ENCODE peak calls at places on chromosome 9, in eight cellular contexts. J, Z, V, O, T, H, I and C are unnamed samples.
A peak's percentile ranks its signal among the peaks of the same experiment; 100 is the strongest.

GRCh38 chr9:72577212-72577753 is 55.9 kb downstream of the TMC1 start:
- DNase-seq in T (no peak), O (peak; percentile 93), J (peak; percentile 80), H (peak; percentile 28), V (no peak), I (peak; percentile 41), Z (no peak), C (peak; percentile 62)

GRCh38 chr9:123716339-123716738 is 213.6 kb downstream of the DENND1A start:
- DNase-seq in I (no peak), H (no peak), Z (no peak), O (no peak), V (no peak), T (peak; percentile 10), J (no peak), C (no peak)

GRCh38 chr9:76490249-76490990 is 31.4 kb downstream of the GCNT1 start:
- DNase-seq in T (no peak), H (no peak), O (peak; percentile 30), V (no peak), J (no peak), Z (no peak), I (no peak), C (no peak)

GRCh38 chr9:80648336-80648735 is 1041.0 kb downstream of the TLE1 start:
- DNase-seq in I (no peak), Z (no peak), H (no peak), J (no peak), O (no peak), T (no peak), V (no peak), C (no peak)

GRCh38 chr9:95003694-95004451 is 277.4 kb downstream of the AOPEP start:
- DNase-seq in J (no peak), H (peak; percentile 76), V (peak; percentile 55), I (peak; percentile 69), T (peak; percentile 61), O (peak; percentile 61), Z (peak; percentile 58), C (no peak)

GRCh38 chr9:76610009-76610352 is 151.0 kb downstream of the GCNT1 start:
- DNase-seq in V (no peak), J (peak; percentile 47), T (no peak), H (peak; percentile 69), O (no peak), I (peak; percentile 54), Z (no peak), C (peak; percentile 96)

GRCh38 chr9:127345566-127345965 is 51.4 kb upstream of the SLC2A8 start:
- DNase-seq in T (no peak), I (no peak), J (no peak), H (no peak), O (no peak), V (no peak), Z (no peak), C (no peak)

GRCh38 chr9:72598639-72599038 is 77.2 kb downstream of the TMC1 start:
- DNase-seq in Z (no peak), T (no peak), V (no peak), J (no peak), H (no peak), O (no peak), I (no peak), C (no peak)

GRCh38 chr9:79673614-79674013 is 101.8 kb downstream of the TLE4 start:
- DNase-seq in J (no peak), I (no peak), V (no peak), O (no peak), H (no peak), T (no peak), Z (no peak), C (no peak)

GRCh38 chr9:115146581-115147021 is 28.6 kb upstream of the TNC start:
- DNase-seq in V (no peak), I (no peak), H (peak; percentile 46), Z (no peak), O (peak; percentile 88), T (no peak), J (peak; percentile 90), C (no peak)

GRCh38 chr9:17402309-17402708 is 176.6 kb upstream of the SH3GL2 start:
- DNase-seq in V (peak; percentile 45), J (no peak), H (no peak), O (peak; percentile 48), Z (no peak), T (no peak), I (no peak), C (no peak)
- TF ChIP-seq CTCF in V (no peak), J (peak; percentile 27), H (peak; percentile 14), O (no peak), Z (no peak), T (peak; percentile 13), I (no peak), C (no peak)

GRCh38 chr9:88661759-88662158 is 126.8 kb downstream of the NXNL2 start:
- DNase-seq in T (no peak), J (no peak), V (no peak), H (no peak), O (peak; percentile 16), Z (no peak), I (no peak), C (no peak)

GRCh38 chr9:88658311-88658822 is 123.4 kb downstream of the NXNL2 start:
- DNase-seq in Z (no peak), I (peak; percentile 33), J (no peak), T (no peak), H (peak; percentile 20), O (peak; percentile 69), V (no peak), C (no peak)

GRCh38 chr9:88659126-88659525 is 124.1 kb downstream of the NXNL2 start:
- DNase-seq in I (no peak), Z (no peak), H (no peak), T (no peak), V (no peak), O (peak; percentile 94), J (no peak), C (no peak)

GRCh38 chr9:88660611-88661010 is 125.6 kb downstream of the NXNL2 start:
- DNase-seq in Z (peak; percentile 22), V (peak; percentile 62), J (no peak), I (no peak), O (peak; percentile 60), H (peak; percentile 44), T (no peak), C (no peak)

DNA sequence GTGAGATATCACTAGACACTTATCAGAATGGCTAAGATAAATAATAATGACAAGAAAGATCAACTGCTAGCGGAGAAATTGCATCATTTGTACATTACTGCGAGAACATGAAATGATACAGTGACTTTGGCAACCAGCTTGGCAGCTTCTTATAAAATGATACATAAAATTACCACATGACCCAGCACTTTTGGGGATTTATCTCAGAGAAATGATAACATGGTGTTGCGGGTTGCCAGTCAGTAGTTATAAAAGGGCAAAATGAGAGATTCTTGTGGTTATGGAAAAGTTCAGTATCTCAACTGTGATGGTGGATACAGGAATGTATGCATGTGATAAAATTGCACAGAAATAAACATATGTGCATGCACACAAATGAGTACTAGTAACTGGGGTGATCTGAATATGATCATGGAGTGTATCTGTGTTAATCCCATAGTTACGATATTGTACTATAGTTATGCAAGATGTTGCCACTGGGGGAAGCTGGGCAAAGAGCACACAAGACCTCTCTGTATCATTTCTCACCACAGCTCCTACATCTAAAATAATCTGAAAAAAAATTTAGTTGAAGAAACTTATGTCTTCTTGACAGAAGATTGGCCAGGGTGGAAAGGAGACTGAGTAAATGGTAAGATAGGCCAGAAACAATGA is 128.9 kb downstream of the NXNL2 start:
- DNase-seq in V (no peak), Z (no peak), J (no peak), I (no peak), T (no peak), O (no peak), H (no peak), C (no peak)
- TF ChIP-seq CTCF in V (no peak), Z (no peak), J (no peak), I (no peak), T (no peak), O (no peak), H (no peak), C (no peak)

GRCh38 chr9:124754289-124754688 is 16.8 kb downstream of the NR6A1 start:
- DNase-seq in O (peak; percentile 43), T (no peak), I (no peak), J (no peak), H (no peak), V (peak; percentile 34), Z (no peak), C (no peak)
- TF ChIP-seq CTCF in O (peak; percentile 67), T (no peak), I (no peak), J (peak; percentile 72), H (peak; percentile 48), V (peak; percentile 59), Z (no peak), C (no peak)

DNA sequence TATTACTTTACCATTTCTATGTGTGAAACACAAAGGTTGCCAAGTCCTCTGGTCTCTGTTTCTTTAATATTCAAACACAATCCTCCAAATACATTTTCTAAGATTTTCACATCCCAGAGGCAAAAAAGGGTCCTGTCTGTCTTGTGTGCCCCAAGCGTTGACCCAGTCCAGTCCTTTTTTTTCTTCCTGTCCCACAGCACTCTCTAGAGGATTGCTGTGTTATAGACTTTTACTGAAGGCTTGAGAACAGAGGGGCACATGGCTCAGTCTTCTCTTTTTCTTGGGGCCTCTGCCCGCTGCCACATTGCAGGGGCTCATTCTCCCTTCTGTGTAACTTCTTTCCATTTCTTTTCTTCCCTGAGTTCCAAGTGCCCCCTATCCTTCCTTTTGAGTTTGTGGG is 78.6 kb upstream of the SLC28A3 start:
- DNase-seq in I (no peak), Z (no peak), V (peak; percentile 32), O (no peak), H (no peak), T (no peak), J (no peak), C (no peak)
- TF ChIP-seq CTCF in I (no peak), Z (no peak), V (peak; percentile 34), O (no peak), H (no peak), T (peak; percentile 10), J (no peak), C (no peak)